ENCODE peak calls at places on chromosomes 16 and 17, in seven cellular contexts. L, H, P, Y, N, T and U are unnamed samples.

GRCh38 chr16:69171325-69172095 is 15.5 kb upstream of the SNTB2 start:
- DNase-seq in P (peak), H (no peak), T (no peak), N (no peak), Y (peak), L (no peak), U (no peak)

GRCh38 chr17:42275527-42276358 is 448 bp downstream of the STAT5B start:
- DNase-seq in P (no peak), L (no peak), T (peak), H (no peak), N (peak), Y (peak), U (no peak)

GRCh38 chr17:37131064-37131463 is 182.3 kb downstream of the AATF start:
- DNase-seq in Y (no peak), T (no peak), L (no peak), N (no peak), H (no peak), P (no peak), U (no peak)

GRCh38 chr17:1515640-1516402 is 591 bp downstream of the INPP5K start:
- DNase-seq in H (peak), N (peak), P (peak), T (peak), Y (peak), L (peak), U (no peak)

GRCh38 chr16:56426585-56426984 is 1.2 kb upstream of the AMFR start:
- DNase-seq in L (peak), Y (no peak), N (no peak), T (no peak), H (no peak), P (no peak), U (no peak)

GRCh38 chr17:5921919-5922318 is 148.3 kb upstream of the WSCD1 start:
- DNase-seq in T (no peak), L (peak), P (no peak), N (no peak), Y (no peak), H (no peak), U (no peak)

GRCh38 chr17:17108681-17109049 is 66.4 kb downstream of the MPRIP start:
- DNase-seq in H (no peak), N (no peak), T (no peak), P (no peak), L (peak), Y (no peak), U (no peak)

GRCh38 chr17:7687072-7687907 is at the start of gene TP53:
- DNase-seq in N (peak), Y (peak), L (peak), P (peak), H (peak), T (peak), U (peak)

GRCh38 chr17:65557349-65558310 is 3.8 kb downstream of the AXIN2 start:
- DNase-seq in L (no peak), Y (peak), N (peak), P (peak), H (no peak), T (no peak), U (no peak)

GRCh38 chr16:24841291-24841690 is 4.5 kb upstream of the SLC5A11 start:
- DNase-seq in L (peak), Y (no peak), P (no peak), H (no peak), T (no peak), N (no peak), U (no peak)

GRCh38 chr17:60073621-60074020 is 5.1 kb downstream of the HEATR6 start:
- DNase-seq in L (no peak), N (no peak), P (no peak), T (no peak), H (no peak), Y (no peak), U (no peak)

GRCh38 chr16:8941718-8942344 is 21.9 kb downstream of the USP7 start:
- DNase-seq in N (no peak), H (no peak), Y (no peak), T (no peak), P (no peak), L (no peak), U (no peak)

GRCh38 chr16:84281077-84281476 is 13.6 kb upstream of the WFDC1 start:
- DNase-seq in L (peak), N (no peak), Y (no peak), H (no peak), P (peak), T (no peak), U (no peak)

GRCh38 chr16:6636457-6636856 is 696.2 kb upstream of the RBFOX1 start:
- DNase-seq in L (no peak), H (no peak), N (no peak), Y (no peak), T (no peak), P (no peak), U (no peak)

GRCh38 chr17:71085238-71086033 is 916.1 kb downstream of the KCNJ2 start:
- DNase-seq in P (no peak), N (no peak), T (no peak), L (peak), H (no peak), Y (peak), U (no peak)

GRCh38 chr16:77062878-77063566 is 128.0 kb upstream of the MON1B start:
- DNase-seq in H (no peak), L (no peak), Y (no peak), N (no peak), P (no peak), T (no peak), U (no peak)

GRCh38 chr17:27540300-27541105 is 84.3 kb downstream of the KSR1 start:
- DNase-seq in P (peak), T (peak), H (peak), L (peak), Y (peak), N (no peak), U (peak)

GRCh38 chr16:89588413-89589109 is 13.0 kb downstream of the CPNE7 start:
- DNase-seq in H (no peak), Y (no peak), N (no peak), T (no peak), L (no peak), P (no peak), U (no peak)

GRCh38 chr17:57401556-57402488 is 145.5 kb downstream of the MSI2 start:
- DNase-seq in P (no peak), T (no peak), H (no peak), N (no peak), L (no peak), Y (no peak), U (no peak)

GRCh38 chr17:83131268-83132011 is 52.0 kb downstream of the METRNL start:
- DNase-seq in Y (no peak), N (no peak), P (no peak), T (no peak), L (no peak), H (no peak), U (peak)